ENCODE peak calls at places on chromosome 14, in six cellular contexts. S, R, K, L, C and F are unnamed samples. For H3K27me3, the result is how much of the 10 kb centered on the place peaks cover.

GRCh38 chr14:67285876-67286452 is 44.7 kb downstream of the PALS1 start:
- DNase-seq in S (no peak), R (no peak), K (no peak), L (no peak), C (no peak), F (no peak)

GRCh38 chr14:95314609-95315008 is 5.1 kb downstream of the CLMN start:
- DNase-seq in S (peak), R (peak), K (peak), L (no peak), C (no peak), F (peak)

GRCh38 chr14:70086685-70087379 is 101.9 kb downstream of the SLC8A3 start:
- DNase-seq in S (no peak), R (peak), K (peak), L (no peak), C (no peak), F (no peak)

GRCh38 chr14:32259368-32260013 is 56.4 kb upstream of the RNU6-8 start:
- DNase-seq in S (no peak), R (no peak), K (no peak), L (no peak), C (no peak), F (no peak)

GRCh38 chr14:101417434-101417833 is 143.9 kb upstream of the DIO3 start:
- DNase-seq in S (no peak), R (no peak), K (no peak), L (no peak), C (no peak), F (no peak)

GRCh38 chr14:91127411-91127810 is 13.5 kb downstream of the DGLUCY start:
- DNase-seq in S (peak), R (peak), K (peak), L (peak), C (no peak), F (no peak)

GRCh38 chr14:72182773-72183432 is 250.7 kb downstream of the RGS6 start:
- DNase-seq in S (no peak), R (no peak), K (no peak), L (no peak), C (no peak), F (no peak)

GRCh38 chr14:24903337-24903736 is 146.6 kb downstream of the STXBP6 start:
- DNase-seq in S (no peak), R (no peak), K (no peak), L (no peak), C (no peak), F (no peak)

GRCh38 chr14:40909906-40910305 is 696.8 kb upstream of the LRFN5 start:
- DNase-seq in S (no peak), R (no peak), K (no peak), L (no peak), C (no peak), F (no peak)

GRCh38 chr14:58912799-58913432 is 275.2 kb downstream of the DACT1 start:
- DNase-seq in S (no peak), R (no peak), K (no peak), L (no peak), C (no peak), F (no peak)

GRCh38 chr14:57078054-57078453 is 190.7 kb downstream of the EXOC5 start:
- DNase-seq in S (no peak), R (no peak), K (no peak), L (no peak), C (no peak), F (no peak)

GRCh38 chr14:59239030-59239429 is 50.6 kb downstream of the DAAM1 start:
- DNase-seq in S (no peak), R (no peak), K (no peak), L (no peak), C (no peak), F (no peak)

GRCh38 chr14:60346706-60347105 is 97.7 kb downstream of the PPM1A start:
- DNase-seq in S (no peak), R (no peak), K (no peak), L (no peak), C (no peak), F (no peak)

GRCh38 chr14:80426686-80427085 is 215.4 kb upstream of the DIO2 start:
- DNase-seq in S (no peak), R (no peak), K (no peak), L (no peak), C (no peak), F (no peak)

GRCh38 chr14:32560213-32560857 is 231.2 kb downstream of the AKAP6 start:
- DNase-seq in S (peak), R (peak), K (peak), L (no peak), C (peak), F (peak)

GRCh38 chr14:92154283-92154942 is 32.6 kb downstream of the CPSF2 start:
- DNase-seq in S (no peak), R (no peak), K (no peak), L (no peak), C (no peak), F (no peak)

GRCh38 chr14:65035049-65035448 is 48.4 kb downstream of the FNTB start:
- DNase-seq in S (no peak), R (no peak), K (peak), L (peak), C (no peak), F (no peak)
- TF ChIP-seq POLR2AphosphoS5 in S (no peak), R (no peak), K (no peak), L (peak), C (no peak), F (no peak)

DNA sequence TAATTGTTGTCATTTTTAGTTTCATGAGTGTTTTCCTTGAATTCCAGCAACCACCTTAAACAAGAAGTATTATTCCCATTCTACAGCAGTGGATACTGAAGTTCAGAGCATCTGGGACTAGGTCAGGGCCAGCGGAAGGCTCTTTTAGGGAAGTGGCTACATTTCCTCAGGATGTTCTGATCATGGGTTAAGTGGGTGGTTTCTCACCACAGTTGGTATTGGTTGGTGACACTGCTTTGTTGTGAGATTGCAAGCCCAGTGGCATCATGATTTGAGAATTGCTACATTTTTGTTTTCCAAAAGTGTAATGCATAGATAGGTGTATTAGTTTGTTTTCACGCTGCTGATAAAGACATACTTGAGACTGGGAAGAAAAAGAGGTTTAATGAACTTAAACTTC is 47.1 kb downstream of the SYNE2 start:
- DNase-seq in S (no peak), R (no peak), K (no peak), L (no peak), C (no peak), F (peak)
- H3K27me3 ChIP-seq in S (under half), R (under half), K (under half), L (under half), C (under half), F (under half)

GRCh38 chr14:22558221-22558913 is 30.7 kb downstream of the DAD1 start:
- DNase-seq in S (no peak), R (no peak), K (no peak), L (peak), C (no peak), F (no peak)

GRCh38 chr14:22561661-22562579 is 27.1 kb downstream of the DAD1 start:
- DNase-seq in S (no peak), R (no peak), K (no peak), L (no peak), C (no peak), F (no peak)

GRCh38 chr14:22559041-22559440 is 30.0 kb downstream of the DAD1 start:
- DNase-seq in S (no peak), R (no peak), K (no peak), L (no peak), C (no peak), F (no peak)

GRCh38 chr14:22561366-22561660 is 27.7 kb downstream of the DAD1 start:
- DNase-seq in S (no peak), R (no peak), K (no peak), L (no peak), C (no peak), F (no peak)

GRCh38 chr14:22560638-22561365 is 28.2 kb downstream of the DAD1 start:
- DNase-seq in S (no peak), R (peak), K (peak), L (no peak), C (no peak), F (no peak)
- H3K27ac ChIP-seq in S (peak), R (no peak), K (peak), L (peak), C (no peak), F (peak)

GRCh38 chr14:45902241-45902640 is 649.2 kb upstream of the MIS18BP1 start:
- DNase-seq in S (no peak), R (no peak), K (no peak), L (no peak), C (no peak), F (no peak)

GRCh38 chr14:45906257-45906656 is 653.3 kb upstream of the MIS18BP1 start:
- DNase-seq in S (no peak), R (no peak), K (no peak), L (no peak), C (no peak), F (no peak)

GRCh38 chr14:45905672-45906071 is 652.7 kb upstream of the MIS18BP1 start:
- DNase-seq in S (no peak), R (no peak), K (no peak), L (no peak), C (no peak), F (no peak)

GRCh38 chr14:45904313-45904712 is 651.3 kb upstream of the MIS18BP1 start:
- DNase-seq in S (no peak), R (no peak), K (no peak), L (no peak), C (no peak), F (no peak)

DNA sequence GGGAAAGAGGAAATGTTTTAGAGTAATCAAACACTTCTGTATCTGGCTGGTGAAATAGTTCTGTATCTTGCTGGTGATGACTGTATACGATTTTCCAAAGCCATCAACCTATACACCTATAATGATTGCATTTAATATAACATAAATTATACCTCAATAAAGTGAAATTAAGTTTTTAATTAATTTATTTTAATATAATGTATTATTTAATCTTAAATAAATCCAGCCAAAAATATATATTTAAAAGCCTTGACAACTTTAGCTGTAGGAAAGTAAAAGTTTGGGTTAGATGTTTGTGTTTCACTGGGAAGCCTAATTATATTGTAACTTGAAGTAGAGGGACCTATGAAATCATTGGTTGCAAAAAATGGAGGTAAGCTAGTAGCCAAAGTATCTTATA is 654.8 kb upstream of the MIS18BP1 start:
- DNase-seq in S (no peak), R (no peak), K (no peak), L (no peak), C (no peak), F (no peak)
- TF ChIP-seq POLR2AphosphoS5 in S (no peak), R (no peak), K (no peak), L (no peak), C (no peak), F (no peak)

GRCh38 chr14:103286968-103287850 is 46.8 kb upstream of the EIF5 start:
- DNase-seq in S (no peak), R (no peak), K (no peak), L (no peak), C (peak), F (no peak)
- H3K27me3 ChIP-seq in S (under half), R (under half), K (under half), L (under half), C (under half), F (under half)

DNA sequence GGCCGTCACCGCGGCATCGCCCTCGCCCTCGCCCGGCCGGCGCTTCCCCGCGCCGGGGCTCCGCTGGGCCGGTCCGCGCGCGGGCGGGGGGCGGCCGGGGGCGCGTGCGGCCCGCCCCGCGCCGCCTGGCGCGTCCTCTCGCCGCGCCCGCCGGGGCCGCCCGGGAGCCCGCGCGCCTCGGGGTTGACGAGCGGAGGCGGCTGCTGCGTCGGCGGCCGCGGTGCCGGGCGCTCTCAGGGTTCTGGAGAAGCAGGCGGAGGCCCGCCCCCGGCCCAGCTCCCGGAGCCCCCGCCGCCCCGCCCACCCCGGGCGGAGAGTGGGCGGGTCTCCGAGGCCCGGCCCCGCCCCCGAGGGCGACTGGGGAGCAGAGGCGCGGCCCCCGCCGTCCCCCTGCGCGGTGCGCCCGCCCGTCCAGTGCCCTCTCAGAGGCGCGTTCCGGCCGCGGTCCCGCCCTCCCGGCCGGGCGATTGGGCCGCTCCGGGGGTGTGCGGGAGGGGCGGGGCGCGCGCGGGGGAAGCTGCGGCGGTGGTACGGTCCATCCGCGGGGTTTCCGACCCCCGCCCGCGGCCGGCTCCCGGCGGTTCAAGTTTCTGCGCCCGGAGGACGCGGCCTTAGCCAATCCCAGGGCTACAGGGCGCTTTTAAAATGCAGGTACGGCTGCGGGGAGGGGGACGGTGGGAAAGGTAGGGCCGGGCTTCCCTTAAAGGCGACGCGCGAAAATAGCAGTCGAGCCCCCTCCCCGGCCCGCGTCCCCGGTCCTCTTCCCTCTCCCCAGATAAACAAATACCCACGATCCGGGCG is at the start of gene CCDC85C:
- DNase-seq in S (peak), R (peak), K (peak), L (peak), C (peak), F (peak)
- H3K27ac ChIP-seq in S (peak), R (peak), K (peak), L (peak), C (peak), F (no peak)

DNA sequence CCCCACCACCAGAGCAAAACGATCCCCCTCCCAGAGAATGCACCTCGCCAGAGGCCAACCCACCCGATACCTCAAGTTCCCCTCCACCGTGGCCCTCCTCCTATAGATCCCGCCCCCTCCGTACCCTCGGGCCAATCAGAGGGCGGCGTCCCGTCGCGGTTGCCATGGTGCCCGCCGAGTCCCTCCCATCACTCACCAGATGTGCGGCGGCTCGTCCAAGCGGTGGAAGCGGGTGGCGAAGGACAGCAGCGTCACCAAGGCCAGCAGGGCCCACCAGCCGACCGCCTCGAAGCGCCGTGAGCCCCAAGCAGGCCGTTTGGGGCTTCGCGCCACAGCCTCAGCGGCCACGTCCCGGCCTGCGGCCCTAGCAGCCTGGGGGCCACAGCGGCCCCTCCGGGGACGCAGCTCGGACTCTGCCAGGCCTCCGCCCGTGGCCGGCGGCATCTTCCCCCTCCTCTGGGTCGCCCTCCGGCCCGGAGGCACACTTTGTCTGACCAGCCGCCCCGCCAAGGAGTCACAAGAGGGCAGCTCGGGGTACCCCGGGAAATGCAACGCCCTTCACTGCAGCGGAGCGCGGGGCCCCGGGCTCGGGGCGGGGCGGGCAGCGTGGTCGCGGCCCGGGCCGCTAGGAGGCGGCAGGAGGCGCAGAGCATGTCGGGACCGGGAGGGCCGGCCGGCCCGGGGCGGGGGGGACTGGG is at the start of gene POMT2:
- DNase-seq in S (peak), R (peak), K (peak), L (peak), C (peak), F (peak)
- TF ChIP-seq POLR2AphosphoS5 in S (peak), R (peak), K (peak), L (peak), C (peak), F (peak)